ENCODE peak calls at places on chromosomes 13 and 19, in six cellular contexts. J, K, D, H, R and W are unnamed samples.
A peak's percentile ranks its signal among the peaks of the same experiment; 100 is the strongest.

GRCh38 chr13:110503979-110504499 is 57.5 kb downstream of the RAB20 start:
- DNase-seq in D (no peak), J (no peak), K (no peak), R (no peak), H (no peak), W (no peak)

GRCh38 chr19:5046339-5047039 is 77.6 kb downstream of the KDM4B start:
- DNase-seq in R (no peak), K (no peak), D (no peak), H (no peak), J (no peak), W (no peak)

GRCh38 chr19:48918801-48919247 is 14.7 kb upstream of the DHDH start:
- DNase-seq in D (no peak), J (no peak), R (no peak), H (no peak), K (peak; percentile 67), W (no peak)

GRCh38 chr19:58056261-58056660 is 2.8 kb upstream of the ZNF135 start:
- DNase-seq in K (no peak), D (no peak), H (no peak), R (no peak), J (no peak), W (no peak)

GRCh38 chr13:94849254-94849653 is 136.9 kb upstream of the SOX21 start:
- DNase-seq in J (no peak), R (no peak), K (no peak), D (no peak), H (no peak), W (no peak)

GRCh38 chr19:4373601-4374441 is 26.5 kb downstream of the SH3GL1 start:
- DNase-seq in K (no peak), H (no peak), R (no peak), D (no peak), J (no peak), W (no peak)

GRCh38 chr19:4144666-4145261 is 8.7 kb upstream of the CREB3L3 start:
- DNase-seq in K (no peak), J (no peak), H (no peak), R (no peak), D (no peak), W (peak; percentile 2)

GRCh38 chr19:18879579-18880373 is 16.2 kb downstream of the CERS1 start:
- DNase-seq in H (no peak), D (no peak), K (peak; percentile 90), R (no peak), J (no peak), W (no peak)

GRCh38 chr13:49733181-49733951 is 42.1 kb upstream of the EBPL start:
- DNase-seq in D (no peak), J (no peak), R (no peak), H (no peak), K (no peak), W (no peak)

GRCh38 chr13:113855012-113855921 is 8.6 kb downstream of the GAS6 start:
- DNase-seq in K (peak; percentile 8), H (no peak), D (no peak), R (no peak), J (no peak), W (no peak)

GRCh38 chr13:113848431-113849260 is 15.2 kb downstream of the GAS6 start:
- DNase-seq in H (no peak), J (no peak), K (peak; percentile 44), D (no peak), R (no peak), W (no peak)

GRCh38 chr19:45616709-45617027 is 14.7 kb upstream of the GPR4 start:
- DNase-seq in R (no peak), J (no peak), K (no peak), H (no peak), D (no peak), W (no peak)

GRCh38 chr19:47187023-47187655 is 43.9 kb downstream of the BBC3 start:
- DNase-seq in D (no peak), R (no peak), J (no peak), K (no peak), H (no peak), W (no peak)

GRCh38 chr19:48393196-48393558 is 291 bp upstream of the GRIN2D start:
- DNase-seq in R (no peak), H (no peak), K (peak; percentile 67), D (no peak), J (no peak), W (no peak)

GRCh38 chr19:49210901-49211451 is 53.4 kb downstream of the TRPM4 start:
- DNase-seq in D (no peak), J (no peak), R (no peak), K (peak; percentile 52), H (no peak), W (no peak)

GRCh38 chr13:51148223-51148951 is 37.3 kb upstream of the C13orf42 start:
- DNase-seq in R (no peak), D (no peak), H (no peak), K (peak; percentile 75), J (no peak), W (no peak)

GRCh38 chr13:81017525-81018152 is 676.7 kb upstream of the SPRY2 start:
- DNase-seq in D (peak; percentile 9), H (no peak), R (no peak), K (no peak), J (peak; percentile 57), W (peak; percentile 18)

GRCh38 chr19:39524495-39524894 is 8.2 kb downstream of the EID2B start:
- DNase-seq in R (no peak), D (no peak), J (no peak), K (no peak), H (no peak), W (no peak)

GRCh38 chr13:22940090-22940710 is 240.6 kb upstream of the SGCG start:
- DNase-seq in H (no peak), K (no peak), J (no peak), D (no peak), R (no peak), W (no peak)

GRCh38 chr13:104750377-104750776 is 1684.2 kb upstream of the SLC10A2 start:
- DNase-seq in K (no peak), R (no peak), D (no peak), J (peak; percentile 90), H (no peak), W (no peak)

GRCh38 chr13:95146486-95146885 is 154.8 kb downstream of the ABCC4 start:
- DNase-seq in K (no peak), J (no peak), R (no peak), D (no peak), H (no peak), W (no peak)

GRCh38 chr13:36135876-36136275 is 4.7 kb upstream of the DCLK1 start:
- DNase-seq in D (no peak), J (no peak), R (no peak), K (no peak), H (no peak), W (no peak)

GRCh38 chr13:29756506-29756905 is 93.9 kb downstream of the UBL3 start:
- DNase-seq in K (no peak), R (no peak), D (no peak), J (no peak), H (no peak), W (no peak)